ENCODE peak calls at places on chromosome 13, in four cellular contexts. One of them, this sample, is unnamed.

GRCh38 chr13:21668665-21669599 is 1.9 kb upstream of the FGF9 start:
- DNase-seq in K562: no peak
- DNase-seq in SK-N-SH: peak
- DNase-seq in GM12878: no peak
- DNase-seq in this sample: no peak

GRCh38 chr13:80262051-80262695 is 78.8 kb downstream of the SPRY2 start:
- DNase-seq in GM12878: no peak
- DNase-seq in SK-N-SH: no peak
- DNase-seq in K562: no peak
- DNase-seq in this sample: no peak

GRCh38 chr13:51861728-51862300 is at the start of gene CCDC70:
- DNase-seq in K562: peak
- DNase-seq in SK-N-SH: no peak
- DNase-seq in GM12878: no peak
- DNase-seq in this sample: no peak

GRCh38 chr13:34161829-34162544 is 344.0 kb downstream of the RFC3 start:
- DNase-seq in K562: no peak
- DNase-seq in SK-N-SH: no peak
- DNase-seq in GM12878: no peak
- DNase-seq in this sample: no peak

GRCh38 chr13:79541426-79542049 is 60.6 kb downstream of the NDFIP2 start:
- DNase-seq in GM12878: peak
- DNase-seq in SK-N-SH: peak
- DNase-seq in K562: peak
- DNase-seq in this sample: no peak

GRCh38 chr13:77042566-77043177 is 15.7 kb upstream of the FBXL3 start:
- DNase-seq in GM12878: no peak
- DNase-seq in SK-N-SH: no peak
- DNase-seq in K562: no peak
- DNase-seq in this sample: no peak

GRCh38 chr13:29991343-29991742 is 140.9 kb upstream of the UBL3 start:
- DNase-seq in GM12878: no peak
- DNase-seq in K562: no peak
- DNase-seq in SK-N-SH: no peak
- DNase-seq in this sample: no peak

GRCh38 chr13:30991922-30992321 is 59.5 kb downstream of the TEX26 start:
- DNase-seq in SK-N-SH: no peak
- DNase-seq in K562: no peak
- DNase-seq in GM12878: no peak
- DNase-seq in this sample: no peak

GRCh38 chr13:21100211-21100610 is 38.8 kb upstream of the LATS2 start:
- DNase-seq in K562: no peak
- DNase-seq in SK-N-SH: no peak
- DNase-seq in GM12878: no peak
- DNase-seq in this sample: no peak

GRCh38 chr13:21986602-21987001 is 315.7 kb downstream of the FGF9 start:
- DNase-seq in K562: no peak
- DNase-seq in GM12878: no peak
- DNase-seq in SK-N-SH: no peak
- DNase-seq in this sample: no peak

GRCh38 chr13:95676100-95676774 is 702 bp upstream of the DNAJC3 start:
- DNase-seq in SK-N-SH: no peak
- DNase-seq in GM12878: no peak
- DNase-seq in K562: no peak
- DNase-seq in this sample: no peak

GRCh38 chr13:55361141-55361540 is 1779.6 kb upstream of the PRR20A start:
- DNase-seq in SK-N-SH: no peak
- DNase-seq in GM12878: no peak
- DNase-seq in K562: no peak
- DNase-seq in this sample: no peak

GRCh38 chr13:93248627-93249047 is 22.0 kb downstream of the GPC6 start:
- DNase-seq in SK-N-SH: peak
- DNase-seq in GM12878: no peak
- DNase-seq in K562: no peak
- DNase-seq in this sample: no peak

GRCh38 chr13:94950303-94950702 is 238.0 kb upstream of the SOX21 start:
- DNase-seq in SK-N-SH: peak
- DNase-seq in K562: no peak
- DNase-seq in GM12878: no peak
- DNase-seq in this sample: no peak

GRCh38 chr13:42486711-42487198 is 87.2 kb upstream of the TNFSF11 start:
- DNase-seq in K562: no peak
- DNase-seq in SK-N-SH: no peak
- DNase-seq in GM12878: no peak
- DNase-seq in this sample: no peak

GRCh38 chr13:95588721-95589120 is 36.2 kb downstream of the CLDN10 start:
- DNase-seq in GM12878: no peak
- DNase-seq in K562: no peak
- DNase-seq in SK-N-SH: no peak
- DNase-seq in this sample: no peak

GRCh38 chr13:20482275-20482761 is 43.3 kb downstream of the CRYL1 start:
- DNase-seq in K562: no peak
- DNase-seq in SK-N-SH: peak
- DNase-seq in GM12878: no peak
- DNase-seq in this sample: no peak

GRCh38 chr13:80551650-80552497 is 210.9 kb upstream of the SPRY2 start:
- DNase-seq in GM12878: no peak
- DNase-seq in SK-N-SH: no peak
- DNase-seq in K562: peak
- DNase-seq in this sample: no peak

GRCh38 chr13:45851171-45851889 is at the start of gene SIAH3:
- DNase-seq in K562: no peak
- DNase-seq in GM12878: no peak
- DNase-seq in SK-N-SH: peak
- DNase-seq in this sample: peak
- TF ChIP-seq NRF1 in K562: no peak
- TF ChIP-seq NRF1 in GM12878: no peak
- TF ChIP-seq NRF1 in SK-N-SH: no peak
- TF ChIP-seq NRF1 in this sample: no peak

DNA sequence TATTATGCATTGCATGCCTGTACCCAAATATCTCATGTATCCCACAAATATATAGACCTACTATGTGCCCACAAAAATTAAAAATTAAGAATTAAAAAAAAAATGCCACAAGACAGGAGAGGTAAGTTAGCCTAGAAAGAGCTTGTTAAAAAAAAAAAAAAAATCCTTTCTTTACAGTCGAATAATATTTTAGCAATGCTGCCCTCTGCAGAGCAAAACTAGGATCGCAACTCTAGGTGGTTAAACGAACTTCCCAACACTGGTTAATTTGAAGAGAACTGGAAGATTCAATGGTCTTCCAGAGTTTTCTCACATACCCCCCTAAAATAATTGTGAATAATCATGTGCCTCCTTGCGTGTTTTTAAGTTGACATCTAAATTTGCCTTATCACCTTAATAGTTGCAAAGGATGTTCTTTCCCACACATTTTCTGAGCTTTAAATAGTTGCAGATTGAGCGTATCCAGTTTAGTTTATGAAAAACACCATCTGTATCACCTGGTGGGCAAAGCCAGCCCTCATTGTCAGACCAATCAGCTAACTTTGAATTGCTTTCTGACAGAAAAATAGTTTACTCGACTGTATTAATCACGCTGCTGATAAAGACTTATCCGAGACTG is 47.4 kb upstream of the RCBTB2 start:
- DNase-seq in GM12878: no peak
- DNase-seq in K562: peak
- DNase-seq in SK-N-SH: peak
- DNase-seq in this sample: no peak
- TF ChIP-seq NRF1 in GM12878: no peak
- TF ChIP-seq NRF1 in K562: no peak
- TF ChIP-seq NRF1 in SK-N-SH: no peak
- TF ChIP-seq NRF1 in this sample: no peak

DNA sequence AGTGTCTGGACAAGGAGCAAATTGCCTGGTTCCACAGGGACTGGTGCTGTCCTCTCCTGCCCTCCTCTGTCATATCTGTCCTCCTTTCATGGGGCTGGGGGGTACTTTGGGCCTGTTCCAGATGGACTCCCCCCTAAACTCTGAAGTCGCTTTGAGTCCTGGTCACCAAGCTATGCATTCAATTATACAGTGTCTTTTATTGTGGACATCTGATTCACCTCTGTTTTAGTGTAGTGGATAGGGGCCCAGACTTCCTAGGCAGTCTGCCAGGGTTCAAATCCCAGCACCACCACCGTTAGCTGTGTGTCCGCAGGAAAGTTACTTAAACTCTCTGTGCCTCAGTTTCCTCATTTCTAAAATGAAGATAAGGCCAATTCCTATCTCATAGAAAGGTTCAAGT is 21.0 kb upstream of the IRS2 start:
- DNase-seq in GM12878: no peak
- DNase-seq in SK-N-SH: no peak
- DNase-seq in K562: no peak
- DNase-seq in this sample: no peak
- TF ChIP-seq NRF1 in GM12878: no peak
- TF ChIP-seq NRF1 in SK-N-SH: no peak
- TF ChIP-seq NRF1 in K562: no peak
- TF ChIP-seq NRF1 in this sample: no peak

DNA sequence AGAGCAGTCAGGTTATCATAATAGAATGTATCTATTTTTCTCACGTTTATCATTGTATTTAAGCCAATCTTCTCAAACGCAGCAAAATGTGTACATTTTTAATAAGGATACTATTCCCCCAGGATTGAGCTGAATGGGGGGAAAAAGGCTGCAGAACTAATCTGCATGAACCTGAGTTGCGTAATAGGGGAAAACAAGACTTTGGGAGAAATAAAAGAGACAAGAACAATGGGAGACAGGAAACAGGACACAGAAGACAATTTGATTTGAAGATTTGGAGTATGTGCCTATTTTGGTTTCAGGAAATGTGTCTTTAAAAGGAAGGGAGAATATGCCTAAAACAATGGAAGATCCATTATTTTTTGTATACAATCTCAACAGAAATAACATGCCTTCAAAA is 844.5 kb downstream of the DIAPH3 start:
- DNase-seq in K562: no peak
- DNase-seq in GM12878: no peak
- DNase-seq in SK-N-SH: no peak
- DNase-seq in this sample: no peak
- TF ChIP-seq NRF1 in K562: no peak
- TF ChIP-seq NRF1 in GM12878: no peak
- TF ChIP-seq NRF1 in SK-N-SH: no peak
- TF ChIP-seq NRF1 in this sample: no peak

DNA sequence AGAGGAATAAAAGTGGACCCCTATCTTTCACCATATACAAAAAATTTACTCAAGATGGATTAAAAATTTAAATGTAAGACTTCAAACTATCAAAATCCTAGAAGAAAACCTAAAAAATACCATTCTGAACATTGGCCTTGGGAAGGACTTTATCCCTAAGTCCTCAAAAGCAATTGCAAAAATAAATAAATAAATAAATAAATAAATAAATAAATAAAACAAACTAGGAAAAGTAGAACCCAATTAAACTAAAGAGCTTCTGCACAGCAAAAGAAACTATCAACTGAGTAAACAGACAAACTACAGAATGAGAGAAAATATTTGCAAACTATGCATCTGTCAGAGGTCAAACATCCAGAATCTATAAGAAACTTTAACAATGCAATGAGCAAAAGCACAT is 874.9 kb upstream of the PCDH20 start:
- DNase-seq in SK-N-SH: no peak
- DNase-seq in K562: no peak
- DNase-seq in GM12878: no peak
- DNase-seq in this sample: no peak
- TF ChIP-seq NRF1 in SK-N-SH: no peak
- TF ChIP-seq NRF1 in K562: no peak
- TF ChIP-seq NRF1 in GM12878: no peak
- TF ChIP-seq NRF1 in this sample: no peak

DNA sequence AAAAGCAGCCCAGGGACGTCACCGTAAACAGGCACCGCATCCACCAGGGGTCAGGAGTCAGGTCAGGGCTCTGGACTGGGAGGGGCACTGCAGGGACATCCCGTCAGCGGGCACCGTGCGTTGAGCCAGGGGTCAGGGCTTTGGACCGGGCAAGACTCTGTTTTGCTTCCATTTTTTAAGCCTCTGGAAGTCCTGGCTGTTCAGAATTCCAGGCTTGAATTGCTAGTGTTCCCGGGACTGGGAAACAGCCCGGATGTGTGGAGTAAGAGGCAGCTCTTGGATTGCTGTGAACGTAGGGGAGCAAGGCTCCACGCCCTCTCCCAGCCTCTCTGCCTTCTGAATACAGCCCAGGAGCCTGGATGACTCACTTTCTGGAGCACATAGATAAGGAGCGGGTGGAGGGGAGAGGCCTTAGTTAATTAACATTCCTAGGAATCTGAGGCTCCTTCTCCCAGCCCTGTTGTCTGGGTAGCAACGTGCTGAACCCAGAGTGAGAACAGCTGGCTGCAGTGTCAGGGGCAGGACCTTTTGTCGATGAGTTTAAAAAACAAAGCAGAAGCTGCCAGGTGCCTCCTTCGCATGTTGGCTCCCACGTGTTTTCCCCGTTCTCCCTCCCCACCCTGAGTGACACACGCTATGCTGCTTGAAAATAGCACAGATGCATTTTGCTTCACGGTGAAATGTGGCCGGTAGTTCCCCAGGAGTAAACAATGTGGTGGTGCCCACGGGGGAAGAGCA is 21.9 kb downstream of the ATP11A start:
- DNase-seq in SK-N-SH: no peak
- DNase-seq in GM12878: no peak
- DNase-seq in K562: peak
- DNase-seq in this sample: peak
- TF ChIP-seq NRF1 in SK-N-SH: no peak
- TF ChIP-seq NRF1 in GM12878: no peak
- TF ChIP-seq NRF1 in K562: no peak
- TF ChIP-seq NRF1 in this sample: no peak

GRCh38 chr13:62847520-62847919 is 1431.9 kb upstream of the PCDH20 start:
- DNase-seq in K562: no peak
- DNase-seq in GM12878: no peak
- DNase-seq in SK-N-SH: no peak
- DNase-seq in this sample: no peak

DNA sequence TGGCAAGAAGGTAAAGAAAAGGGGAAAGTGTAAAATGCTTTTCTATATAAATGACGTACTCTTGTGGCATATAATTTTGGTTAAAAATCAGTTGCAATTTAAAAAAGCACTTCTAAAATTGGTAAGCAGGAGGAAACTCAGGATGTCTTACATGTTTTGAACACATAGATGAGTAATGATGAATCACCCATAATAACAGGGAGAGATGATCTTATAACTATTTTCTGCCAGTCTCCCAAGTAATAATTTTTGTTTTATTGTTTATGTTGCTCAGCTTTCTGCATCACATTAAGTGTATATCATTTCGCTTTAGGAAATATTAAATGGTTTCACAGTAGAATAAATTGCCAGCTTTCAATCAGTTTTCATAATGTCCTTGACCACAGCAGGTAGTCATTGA is 1430.7 kb upstream of the PCDH20 start:
- DNase-seq in K562: no peak
- DNase-seq in SK-N-SH: no peak
- DNase-seq in GM12878: no peak
- DNase-seq in this sample: no peak
- TF ChIP-seq NRF1 in K562: no peak
- TF ChIP-seq NRF1 in SK-N-SH: no peak
- TF ChIP-seq NRF1 in GM12878: no peak
- TF ChIP-seq NRF1 in this sample: no peak